ENCODE peak calls at places on chromosomes 16 and 17, in five cellular contexts. A is tibial artery; L is Peyer's patch; H is CD8-positive, alpha-beta T cell; R is left ventricle myocardium inferior. Y is an unnamed sample. For H3K36me3, the result is how much of the 10 kb centered on the place peaks cover.

GRCh38 chr17:43411369-43411677 is 12.5 kb downstream of the ARL4D start:
- DNase-seq in R (no peak), A (no peak), H (no peak), L (no peak), Y (no peak)

GRCh38 chr17:46024590-46024989 is 25.5 kb downstream of the STH start:
- DNase-seq in R (no peak), A (no peak), L (no peak), H (no peak), Y (no peak)

GRCh38 chr17:28018439-28019070 is 23.9 kb upstream of the NLK start:
- DNase-seq in L (no peak), A (no peak), H (no peak), R (peak), Y (no peak)

GRCh38 chr17:28969706-28970393 is 18.5 kb upstream of the PHF12 start:
- DNase-seq in L (no peak), H (no peak), A (no peak), R (no peak), Y (no peak)

GRCh38 chr17:59368218-59368857 is 36.9 kb downstream of the YPEL2 start:
- DNase-seq in R (no peak), A (no peak), L (no peak), H (no peak), Y (no peak)

GRCh38 chr17:77877019-77877418 is 81.5 kb upstream of the TNRC6C start:
- DNase-seq in R (no peak), H (peak), A (no peak), L (no peak), Y (no peak)

GRCh38 chr17:38428150-38428642 is at the start of gene ARHGAP23:
- DNase-seq in L (peak), R (peak), A (peak), H (peak), Y (peak)

GRCh38 chr16:62029947-62030346 is 6.3 kb downstream of the CDH8 start:
- DNase-seq in H (no peak), A (no peak), R (no peak), L (no peak), Y (no peak)

GRCh38 chr16:65249768-65250167 is 127.9 kb upstream of the CDH11 start:
- DNase-seq in R (peak), L (no peak), A (peak), H (no peak), Y (peak)

GRCh38 chr16:85556456-85557082 is 56.6 kb upstream of the GSE1 start:
- DNase-seq in L (peak), H (peak), R (no peak), A (peak), Y (peak)

GRCh38 chr16:29898786-29899515 is 399 bp downstream of the SEZ6L2 start:
- DNase-seq in H (no peak), A (no peak), R (no peak), L (no peak), Y (no peak)

GRCh38 chr17:41792835-41793748 is 6.6 kb upstream of the JUP start:
- DNase-seq in H (no peak), A (no peak), R (peak), L (peak), Y (peak)

GRCh38 chr17:58365980-58366595 is 14.1 kb upstream of the SUPT4H1 start:
- DNase-seq in A (no peak), R (no peak), L (no peak), H (no peak), Y (no peak)

GRCh38 chr17:76147211-76148014 is 6.4 kb upstream of the FOXJ1 start:
- DNase-seq in H (no peak), R (no peak), A (no peak), L (peak), Y (no peak)

GRCh38 chr17:17186051-17186450 is 20.1 kb downstream of the PLD6 start:
- DNase-seq in L (no peak), H (no peak), A (no peak), R (no peak), Y (no peak)

GRCh38 chr16:1944612-1945199 is 1.7 kb upstream of the MSRB1 start:
- DNase-seq in L (no peak), R (no peak), A (no peak), H (no peak), Y (no peak)

GRCh38 chr16:75224281-75224680 is 5.5 kb downstream of the CTRB1 start:
- DNase-seq in L (no peak), A (no peak), R (no peak), H (no peak), Y (no peak)

GRCh38 chr17:43360376-43360738 is 38.4 kb upstream of the ARL4D start:
- DNase-seq in R (no peak), A (peak), L (peak), H (peak), Y (no peak)

GRCh38 chr17:5413682-5414081 is 5.8 kb downstream of the NUP88 start:
- DNase-seq in R (no peak), A (no peak), L (no peak), H (no peak), Y (no peak)

GRCh38 chr16:75695708-75696107 is 5.6 kb downstream of the DUXB start:
- DNase-seq in R (no peak), A (no peak), H (no peak), L (no peak), Y (no peak)

GRCh38 chr16:54928421-54929089 is 2.1 kb upstream of the IRX5 start:
- DNase-seq in A (peak), L (no peak), H (no peak), R (peak), Y (peak)

GRCh38 chr17:45319239-45319703 is 2.5 kb upstream of the MAP3K14 start:
- DNase-seq in R (no peak), A (no peak), L (no peak), H (no peak), Y (no peak)

GRCh38 chr16:78562156-78562555 is 462.7 kb downstream of the WWOX start:
- DNase-seq in R (no peak), L (no peak), A (no peak), H (no peak), Y (no peak)

GRCh38 chr16:64311241-64311640 is 810.6 kb downstream of the CDH11 start:
- DNase-seq in H (no peak), A (no peak), R (no peak), L (no peak), Y (no peak)

GRCh38 chr17:39638317-39638716 is 1.4 kb downstream of the STARD3 start:
- DNase-seq in L (no peak), A (no peak), H (no peak), R (no peak), Y (no peak)

GRCh38 chr17:15917439-15918027 is 27.4 kb upstream of the ADORA2B start:
- DNase-seq in R (no peak), H (no peak), A (no peak), L (no peak), Y (no peak)

GRCh38 chr17:27984816-27985215 is 57.7 kb upstream of the NLK start:
- DNase-seq in A (no peak), L (no peak), R (peak), H (no peak), Y (peak)

GRCh38 chr17:49890852-49891251 is 43.0 kb upstream of the TAC4 start:
- DNase-seq in H (no peak), R (no peak), L (no peak), A (no peak), Y (no peak)

GRCh38 chr17:76735006-76735405 is 2.1 kb downstream of the SRSF2 start:
- DNase-seq in A (no peak), H (no peak), L (no peak), R (no peak), Y (no peak)

GRCh38 chr16:23670137-23670776 is 8.4 kb upstream of the PLK1 start:
- DNase-seq in H (no peak), L (no peak), R (no peak), A (no peak), Y (no peak)

GRCh38 chr16:3131755-3132377 is 3.0 kb upstream of the ZNF213 start:
- DNase-seq in L (peak), H (peak), R (no peak), A (no peak), Y (no peak)

GRCh38 chr16:64094170-64094960 is 1027.5 kb downstream of the CDH11 start:
- DNase-seq in L (no peak), A (no peak), R (no peak), H (no peak), Y (no peak)

GRCh38 chr17:70006159-70006558 is 68.9 kb upstream of the KCNJ16 start:
- DNase-seq in A (no peak), L (no peak), R (no peak), H (no peak), Y (no peak)

GRCh38 chr16:84933774-84934571 is 77.4 kb downstream of the ZDHHC7 start:
- DNase-seq in A (peak), H (no peak), L (peak), R (peak), Y (peak)

GRCh38 chr17:45129940-45130639 is 2.2 kb downstream of the PLCD3 start:
- DNase-seq in A (no peak), R (no peak), H (no peak), L (peak), Y (peak)

GRCh38 chr16:6146874-6147425 is 1049.4 kb upstream of the EEF2KMT start:
- DNase-seq in L (no peak), A (no peak), H (no peak), R (no peak), Y (no peak)

GRCh38 chr17:44587339-44587738 is 30.1 kb downstream of the FZD2 start:
- DNase-seq in R (peak), A (peak), L (no peak), H (no peak), Y (peak)

GRCh38 chr17:75063626-75064025 is 16.6 kb downstream of the KCTD2 start:
- DNase-seq in H (no peak), L (no peak), R (no peak), A (no peak), Y (no peak)
- H3K36me3 ChIP-seq in H (under half), L (under half), R (under half), A (half or more), Y (under half)

DNA sequence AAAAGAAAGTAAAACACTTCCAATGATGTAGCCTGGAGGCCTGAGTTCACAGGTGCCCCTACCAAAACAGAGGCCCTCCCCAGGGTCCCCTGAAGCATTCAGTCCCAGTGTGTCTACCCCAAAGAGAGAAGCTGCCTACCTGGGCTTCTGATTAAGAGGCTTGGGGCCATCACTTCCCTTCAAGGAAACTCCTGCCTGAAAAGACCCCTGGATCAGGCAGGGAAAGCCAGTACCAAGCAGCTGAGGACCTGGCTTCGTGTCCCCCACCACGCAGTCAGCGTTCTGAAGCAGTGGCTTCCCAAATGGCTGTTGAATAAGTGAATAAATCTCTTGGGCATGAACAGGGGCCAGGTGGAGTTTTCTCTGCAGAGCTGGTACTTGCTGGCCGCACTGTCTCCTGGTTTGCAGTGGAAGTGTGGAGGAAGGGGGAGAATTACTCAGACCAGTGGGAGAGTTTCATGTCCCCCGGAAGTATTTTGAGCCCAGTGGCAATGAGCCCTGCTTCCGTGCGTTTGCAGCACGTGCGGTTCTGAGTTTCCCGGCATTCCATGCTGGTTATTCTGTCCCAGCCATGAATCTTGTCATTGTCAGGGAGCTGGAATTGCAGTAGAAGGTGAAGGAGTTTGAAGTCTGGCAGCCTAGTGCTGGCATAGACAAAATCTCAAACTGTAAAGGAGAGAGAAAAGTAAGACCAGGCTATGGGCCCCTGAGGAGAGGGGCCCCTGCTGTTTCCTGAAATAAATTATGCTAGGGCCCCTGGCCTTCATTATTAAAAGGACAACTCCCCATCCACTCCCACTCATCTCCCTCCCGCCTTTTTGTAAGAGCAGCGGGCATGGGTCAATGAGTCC is 27.0 kb downstream of the RMI2 start:
- DNase-seq in L (no peak), A (no peak), H (no peak), R (no peak), Y (peak)
- TF ChIP-seq CTCF in L (no peak), A (no peak), H (no peak), R (no peak), Y (no peak)

DNA sequence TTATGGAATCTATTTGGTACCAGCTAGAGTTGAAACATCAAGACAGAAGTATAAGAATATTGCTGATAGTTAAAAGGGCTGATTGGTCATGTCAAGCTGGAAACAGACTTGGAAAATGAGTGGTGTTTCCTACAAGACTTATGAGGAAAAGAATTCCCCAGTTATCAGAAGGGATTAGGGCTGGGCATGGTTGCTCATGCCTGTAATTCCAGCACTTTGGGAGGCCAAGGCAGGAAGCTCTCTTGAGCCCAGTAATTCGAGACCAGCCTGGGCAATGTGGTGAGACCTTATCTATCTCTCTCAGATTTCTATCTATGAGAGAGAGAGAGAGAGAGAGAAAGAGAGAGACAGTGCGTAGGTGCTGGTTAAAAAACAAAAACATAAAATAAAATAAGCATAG is 139.5 kb upstream of the PMFBP1 start:
- DNase-seq in L (no peak), H (no peak), R (no peak), A (no peak), Y (no peak)
- H3K4me3 ChIP-seq in L (no peak), H (no peak), R (no peak), A (no peak), Y (no peak)

GRCh38 chr16:69712277-69712676 is 14.1 kb downstream of the NQO1 start:
- DNase-seq in L (no peak), R (no peak), A (no peak), H (no peak), Y (no peak)
- H3K36me3 ChIP-seq in L (under half), R (half or more), A (half or more), H (under half), Y (under half)

GRCh38 chr17:8611671-8612298 is 18.7 kb downstream of the MYH10 start:
- DNase-seq in L (no peak), R (no peak), A (no peak), H (no peak), Y (no peak)
- TF ChIP-seq CTCF in L (no peak), R (no peak), A (no peak), H (no peak), Y (no peak)

GRCh38 chr17:81423698-81424071 is 28.4 kb downstream of the BAHCC1 start:
- DNase-seq in L (no peak), R (no peak), H (no peak), A (no peak), Y (no peak)
- H3K4me3 ChIP-seq in L (no peak), R (peak), H (no peak), A (peak), Y (no peak)

DNA sequence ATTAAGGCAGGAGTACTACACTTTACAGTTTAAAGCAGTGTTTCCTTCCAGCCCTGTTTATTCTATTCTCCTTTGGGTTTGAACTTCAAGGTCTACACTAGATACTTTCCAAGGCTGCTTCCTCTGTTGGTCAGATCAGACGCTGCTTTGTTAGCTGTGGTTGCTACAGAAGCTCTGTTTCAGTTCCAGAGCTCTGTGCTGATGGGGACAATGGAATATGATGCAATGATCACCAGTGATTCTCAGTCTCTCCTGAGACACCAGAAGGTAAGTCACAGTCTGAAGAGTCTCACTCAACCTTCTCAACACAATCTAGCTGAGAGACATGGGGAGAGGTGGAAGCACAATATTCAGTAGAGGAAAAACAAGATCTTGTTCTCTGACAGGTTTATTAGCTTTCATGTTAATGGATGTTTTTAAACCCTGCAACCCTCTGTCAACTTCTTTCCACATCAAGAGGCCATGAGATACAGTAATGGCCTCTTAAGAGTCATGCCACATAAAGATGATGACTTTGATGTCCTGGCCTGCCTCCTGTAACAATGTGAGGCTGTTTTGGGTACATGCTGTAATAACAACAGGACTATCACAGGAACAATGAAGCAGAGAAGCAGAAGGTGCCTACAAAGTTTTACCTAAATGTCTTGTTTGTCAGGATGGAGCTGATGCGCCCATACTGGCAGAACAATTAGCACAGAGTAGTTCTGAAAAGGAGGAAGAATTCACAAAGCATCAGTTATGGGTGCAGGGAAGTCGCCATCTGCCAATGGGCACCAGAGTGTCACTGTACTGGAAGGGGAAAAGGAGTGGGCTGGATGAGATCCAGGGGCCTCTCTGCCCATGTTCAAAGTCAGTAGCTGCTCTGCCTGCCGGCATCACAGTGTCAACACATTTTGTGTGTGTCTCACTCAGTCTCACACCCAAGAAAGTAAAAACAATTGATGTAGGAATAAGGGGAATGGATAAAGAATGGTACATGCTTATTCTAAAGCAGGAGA is 33.4 kb downstream of the PSME3IP1 start:
- DNase-seq in L (no peak), H (no peak), R (no peak), A (no peak), Y (no peak)
- H3K36me3 ChIP-seq in L (under half), H (under half), R (half or more), A (under half), Y (under half)

GRCh38 chr17:80055597-80055996 is 19.2 kb downstream of the CCDC40 start:
- DNase-seq in R (no peak), L (no peak), A (no peak), H (no peak), Y (peak)
- TF ChIP-seq CTCF in R (no peak), L (no peak), A (no peak), H (no peak), Y (no peak)

GRCh38 chr16:89316701-89317100 is 99.2 kb downstream of the ZNF778 start:
- DNase-seq in R (peak), A (no peak), L (no peak), H (no peak), Y (peak)
- H3K4me3 ChIP-seq in R (no peak), A (no peak), L (no peak), H (peak), Y (no peak)

DNA sequence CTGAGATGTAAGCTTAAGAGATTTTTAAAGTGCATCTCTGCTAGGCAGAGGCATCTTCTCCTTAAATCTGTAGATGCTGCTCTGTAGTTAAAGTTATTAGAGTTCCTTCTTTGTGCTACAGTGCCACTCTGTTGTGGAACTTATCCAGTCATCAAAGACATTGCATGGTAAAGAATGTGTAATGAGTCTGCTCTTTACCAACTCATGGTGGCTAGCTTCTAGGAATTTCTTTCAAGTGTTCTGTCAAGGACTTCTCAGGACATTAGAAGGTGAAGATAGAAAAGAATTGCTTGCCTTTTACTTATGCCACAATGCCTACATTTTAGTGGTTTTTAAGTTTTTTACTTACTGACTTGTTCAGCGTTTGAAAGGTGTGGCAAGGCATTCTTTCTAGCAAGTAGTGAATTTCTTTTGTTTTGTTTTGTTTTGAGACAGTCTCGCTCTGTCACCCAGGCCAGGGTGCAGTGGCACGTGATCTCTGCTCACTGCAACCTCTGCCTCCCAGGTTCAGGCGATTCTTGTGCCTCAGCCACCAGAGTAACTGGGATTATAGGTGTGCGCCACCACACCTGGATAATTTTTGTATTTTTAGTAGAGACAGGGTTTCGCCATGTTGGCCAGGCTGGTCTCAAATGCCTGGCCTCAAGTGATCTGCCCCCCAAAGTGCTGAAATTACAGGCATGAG is 20.3 kb upstream of the ARL2BP start:
- DNase-seq in A (no peak), R (no peak), L (no peak), H (no peak), Y (no peak)
- H3K36me3 ChIP-seq in A (half or more), R (half or more), L (under half), H (under half), Y (under half)

Y was measured in kidney.